ENCODE peak calls at places on chromosomes 12 and 14, in ten cellular contexts. One of them, this sample, is unnamed.

GRCh38 chr12:13255792-13256704 is 59.5 kb downstream of the EMP1 start:
- DNase-seq in stomach: peak
- DNase-seq in uterus: peak
- DNase-seq in suprapubic skin: peak
- DNase-seq in GM23248: peak
- DNase-seq in CD4-positive, alpha-beta T cell: peak
- DNase-seq in heart left ventricle: peak
- DNase-seq in effector memory CD4-positive, alpha-beta T cell: peak
- DNase-seq in dorsolateral prefrontal cortex: peak
- DNase-seq in esophagus squamous epithelium: peak
- DNase-seq in this sample: peak

GRCh38 chr12:117151195-117152031 is 38.9 kb downstream of the FBXO21 start:
- DNase-seq in stomach: peak
- DNase-seq in uterus: peak
- DNase-seq in suprapubic skin: peak
- DNase-seq in GM23248: peak
- DNase-seq in CD4-positive, alpha-beta T cell: no peak
- DNase-seq in heart left ventricle: peak
- DNase-seq in effector memory CD4-positive, alpha-beta T cell: no peak
- DNase-seq in dorsolateral prefrontal cortex: peak
- DNase-seq in esophagus squamous epithelium: no peak
- DNase-seq in this sample: peak

GRCh38 chr14:50875359-50876090 is 3.7 kb downstream of the ABHD12B start:
- DNase-seq in stomach: no peak
- DNase-seq in uterus: no peak
- DNase-seq in suprapubic skin: no peak
- DNase-seq in GM23248: peak
- DNase-seq in CD4-positive, alpha-beta T cell: peak
- DNase-seq in heart left ventricle: no peak
- DNase-seq in effector memory CD4-positive, alpha-beta T cell: peak
- DNase-seq in dorsolateral prefrontal cortex: no peak
- DNase-seq in esophagus squamous epithelium: no peak
- DNase-seq in this sample: no peak

GRCh38 chr12:82963961-82964360 is 277.3 kb downstream of the TMTC2 start:
- DNase-seq in stomach: no peak
- DNase-seq in uterus: no peak
- DNase-seq in suprapubic skin: no peak
- DNase-seq in GM23248: no peak
- DNase-seq in CD4-positive, alpha-beta T cell: no peak
- DNase-seq in heart left ventricle: no peak
- DNase-seq in effector memory CD4-positive, alpha-beta T cell: no peak
- DNase-seq in dorsolateral prefrontal cortex: no peak
- DNase-seq in esophagus squamous epithelium: no peak
- DNase-seq in this sample: no peak

GRCh38 chr12:49984476-49984890 is 11.7 kb downstream of the AQP6 start:
- DNase-seq in stomach: no peak
- DNase-seq in uterus: no peak
- DNase-seq in suprapubic skin: no peak
- DNase-seq in GM23248: no peak
- DNase-seq in CD4-positive, alpha-beta T cell: no peak
- DNase-seq in heart left ventricle: no peak
- DNase-seq in effector memory CD4-positive, alpha-beta T cell: no peak
- DNase-seq in dorsolateral prefrontal cortex: no peak
- DNase-seq in esophagus squamous epithelium: no peak
- DNase-seq in this sample: no peak

GRCh38 chr12:107759410-107759809 is 1.5 kb downstream of the PRDM4 start:
- DNase-seq in stomach: no peak
- DNase-seq in uterus: no peak
- DNase-seq in suprapubic skin: no peak
- DNase-seq in GM23248: peak
- DNase-seq in CD4-positive, alpha-beta T cell: no peak
- DNase-seq in heart left ventricle: no peak
- DNase-seq in effector memory CD4-positive, alpha-beta T cell: no peak
- DNase-seq in dorsolateral prefrontal cortex: no peak
- DNase-seq in esophagus squamous epithelium: no peak
- DNase-seq in this sample: no peak

GRCh38 chr14:23942587-23942986 is 11.0 kb upstream of the DHRS4 start:
- DNase-seq in stomach: no peak
- DNase-seq in uterus: no peak
- DNase-seq in suprapubic skin: no peak
- DNase-seq in GM23248: no peak
- DNase-seq in CD4-positive, alpha-beta T cell: no peak
- DNase-seq in heart left ventricle: no peak
- DNase-seq in effector memory CD4-positive, alpha-beta T cell: no peak
- DNase-seq in dorsolateral prefrontal cortex: no peak
- DNase-seq in esophagus squamous epithelium: no peak
- DNase-seq in this sample: no peak

GRCh38 chr14:26598672-26599131 is 869 bp upstream of the NOVA1 start:
- DNase-seq in stomach: no peak
- DNase-seq in uterus: no peak
- DNase-seq in suprapubic skin: no peak
- DNase-seq in GM23248: no peak
- DNase-seq in CD4-positive, alpha-beta T cell: no peak
- DNase-seq in heart left ventricle: no peak
- DNase-seq in effector memory CD4-positive, alpha-beta T cell: no peak
- DNase-seq in dorsolateral prefrontal cortex: no peak
- DNase-seq in esophagus squamous epithelium: no peak
- DNase-seq in this sample: no peak

GRCh38 chr12:77239617-77240016 is 174.2 kb upstream of the E2F7 start:
- DNase-seq in stomach: no peak
- DNase-seq in uterus: no peak
- DNase-seq in suprapubic skin: no peak
- DNase-seq in GM23248: no peak
- DNase-seq in CD4-positive, alpha-beta T cell: no peak
- DNase-seq in heart left ventricle: no peak
- DNase-seq in effector memory CD4-positive, alpha-beta T cell: no peak
- DNase-seq in dorsolateral prefrontal cortex: no peak
- DNase-seq in esophagus squamous epithelium: no peak
- DNase-seq in this sample: no peak
- H3K27ac ChIP-seq in stomach: no peak
- H3K27ac ChIP-seq in uterus: no peak
- H3K27ac ChIP-seq in suprapubic skin: no peak
- H3K27ac ChIP-seq in GM23248: no peak
- H3K27ac ChIP-seq in CD4-positive, alpha-beta T cell: no peak
- H3K27ac ChIP-seq in heart left ventricle: no peak
- H3K27ac ChIP-seq in effector memory CD4-positive, alpha-beta T cell: no peak
- H3K27ac ChIP-seq in dorsolateral prefrontal cortex: no peak
- H3K27ac ChIP-seq in esophagus squamous epithelium: no peak
- H3K27ac ChIP-seq in this sample: no peak

DNA sequence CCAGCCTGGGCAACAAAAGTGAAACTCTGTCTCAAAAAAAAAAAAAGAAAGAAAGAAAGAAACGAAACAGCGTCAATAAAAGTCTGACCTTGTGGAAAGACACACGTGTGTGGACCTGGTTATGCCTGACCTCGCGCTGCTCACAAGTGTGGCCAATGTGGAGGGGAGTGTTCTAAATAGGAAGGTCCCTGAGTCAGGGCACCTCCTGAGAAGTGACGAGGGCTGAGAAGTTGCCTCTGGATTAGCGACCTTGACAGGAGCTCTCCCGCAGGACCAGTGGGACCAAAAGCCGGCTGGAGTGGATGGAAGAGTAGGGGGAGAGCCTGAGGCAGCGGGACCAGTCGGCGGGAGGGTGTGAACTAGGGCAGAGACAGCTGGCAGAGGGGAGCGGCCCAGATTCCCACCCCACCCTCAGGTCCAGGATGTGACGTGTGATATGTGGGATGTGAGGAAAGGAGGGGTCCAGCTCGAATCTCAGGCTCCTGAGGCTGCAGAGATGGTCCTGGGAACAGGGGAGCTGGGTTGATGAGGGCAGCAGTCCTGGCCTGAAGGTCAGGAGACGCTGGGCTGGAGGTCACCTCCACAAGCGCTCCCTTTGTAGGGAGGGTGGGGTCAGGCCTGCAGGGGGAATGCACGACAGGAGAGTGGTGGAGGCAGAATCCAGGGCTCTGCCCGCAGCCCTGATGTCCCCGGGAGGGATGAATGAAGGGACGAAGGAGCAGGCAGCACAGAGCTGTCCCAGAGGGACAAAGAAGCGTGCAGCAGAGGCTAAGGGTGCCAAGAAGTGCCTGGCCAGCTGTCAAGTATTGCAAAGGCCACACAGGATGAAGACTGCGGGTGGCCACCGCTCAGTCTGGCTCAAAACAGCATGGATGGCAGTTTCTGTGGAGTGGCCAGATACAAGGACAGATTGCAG is 24.8 kb upstream of the GPR68 start:
- DNase-seq in stomach: no peak
- DNase-seq in uterus: no peak
- DNase-seq in suprapubic skin: no peak
- DNase-seq in GM23248: peak
- DNase-seq in CD4-positive, alpha-beta T cell: no peak
- DNase-seq in heart left ventricle: peak
- DNase-seq in effector memory CD4-positive, alpha-beta T cell: no peak
- DNase-seq in dorsolateral prefrontal cortex: no peak
- DNase-seq in esophagus squamous epithelium: no peak
- DNase-seq in this sample: no peak
- H3K27ac ChIP-seq in stomach: peak
- H3K27ac ChIP-seq in uterus: no peak
- H3K27ac ChIP-seq in suprapubic skin: no peak
- H3K27ac ChIP-seq in GM23248: no peak
- H3K27ac ChIP-seq in CD4-positive, alpha-beta T cell: peak
- H3K27ac ChIP-seq in heart left ventricle: no peak
- H3K27ac ChIP-seq in effector memory CD4-positive, alpha-beta T cell: no peak
- H3K27ac ChIP-seq in dorsolateral prefrontal cortex: no peak
- H3K27ac ChIP-seq in esophagus squamous epithelium: no peak
- H3K27ac ChIP-seq in this sample: no peak

DNA sequence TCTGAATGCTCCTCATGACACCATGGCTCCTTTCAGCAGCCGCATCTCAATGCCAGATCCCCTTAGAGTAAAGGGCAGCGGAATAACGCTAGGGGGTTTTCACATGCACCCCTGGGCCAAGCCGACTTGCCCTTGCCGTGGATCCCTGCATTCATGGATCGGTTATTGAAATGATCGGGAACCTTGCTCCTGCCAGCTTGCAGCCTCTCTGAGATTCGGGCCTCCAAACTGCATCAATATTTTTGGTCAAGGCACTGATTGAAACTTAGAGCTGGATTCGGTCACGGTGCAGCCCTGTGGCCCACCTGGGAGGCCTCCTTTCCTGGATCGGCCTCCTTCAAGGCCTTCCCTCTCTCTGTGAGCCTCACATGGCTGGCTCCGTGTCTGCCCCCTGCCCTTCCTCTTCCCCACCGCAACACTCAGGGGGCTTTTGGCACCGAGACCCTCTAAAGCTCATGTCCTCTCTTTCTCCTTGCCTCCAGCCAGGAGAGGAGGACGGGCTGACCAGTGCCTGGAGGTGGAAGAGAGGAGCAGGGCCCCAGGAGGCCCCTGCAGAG is 1.8 kb downstream of the PTPN6 start:
- DNase-seq in stomach: no peak
- DNase-seq in uterus: no peak
- DNase-seq in suprapubic skin: no peak
- DNase-seq in GM23248: no peak
- DNase-seq in CD4-positive, alpha-beta T cell: no peak
- DNase-seq in heart left ventricle: no peak
- DNase-seq in effector memory CD4-positive, alpha-beta T cell: no peak
- DNase-seq in dorsolateral prefrontal cortex: no peak
- DNase-seq in esophagus squamous epithelium: no peak
- DNase-seq in this sample: peak
- H3K27ac ChIP-seq in stomach: peak
- H3K27ac ChIP-seq in uterus: no peak
- H3K27ac ChIP-seq in suprapubic skin: peak
- H3K27ac ChIP-seq in GM23248: no peak
- H3K27ac ChIP-seq in CD4-positive, alpha-beta T cell: peak
- H3K27ac ChIP-seq in heart left ventricle: peak
- H3K27ac ChIP-seq in effector memory CD4-positive, alpha-beta T cell: peak
- H3K27ac ChIP-seq in dorsolateral prefrontal cortex: peak
- H3K27ac ChIP-seq in esophagus squamous epithelium: peak
- H3K27ac ChIP-seq in this sample: peak

GRCh38 chr12:120101182-120101581 is 15.4 kb downstream of the RAB35 start:
- DNase-seq in stomach: peak
- DNase-seq in uterus: peak
- DNase-seq in suprapubic skin: no peak
- DNase-seq in GM23248: no peak
- DNase-seq in CD4-positive, alpha-beta T cell: no peak
- DNase-seq in heart left ventricle: no peak
- DNase-seq in effector memory CD4-positive, alpha-beta T cell: no peak
- DNase-seq in dorsolateral prefrontal cortex: no peak
- DNase-seq in esophagus squamous epithelium: no peak
- DNase-seq in this sample: no peak

GRCh38 chr12:120103371-120103770 is 13.2 kb downstream of the RAB35 start:
- DNase-seq in stomach: no peak
- DNase-seq in uterus: no peak
- DNase-seq in suprapubic skin: no peak
- DNase-seq in GM23248: no peak
- DNase-seq in CD4-positive, alpha-beta T cell: no peak
- DNase-seq in heart left ventricle: no peak
- DNase-seq in effector memory CD4-positive, alpha-beta T cell: no peak
- DNase-seq in dorsolateral prefrontal cortex: no peak
- DNase-seq in esophagus squamous epithelium: no peak
- DNase-seq in this sample: no peak

GRCh38 chr12:120101617-120102016 is 14.9 kb downstream of the RAB35 start:
- DNase-seq in stomach: peak
- DNase-seq in uterus: no peak
- DNase-seq in suprapubic skin: no peak
- DNase-seq in GM23248: no peak
- DNase-seq in CD4-positive, alpha-beta T cell: no peak
- DNase-seq in heart left ventricle: no peak
- DNase-seq in effector memory CD4-positive, alpha-beta T cell: no peak
- DNase-seq in dorsolateral prefrontal cortex: no peak
- DNase-seq in esophagus squamous epithelium: no peak
- DNase-seq in this sample: no peak

GRCh38 chr12:120103044-120103338 is 13.6 kb downstream of the RAB35 start:
- DNase-seq in stomach: no peak
- DNase-seq in uterus: no peak
- DNase-seq in suprapubic skin: no peak
- DNase-seq in GM23248: no peak
- DNase-seq in CD4-positive, alpha-beta T cell: no peak
- DNase-seq in heart left ventricle: no peak
- DNase-seq in effector memory CD4-positive, alpha-beta T cell: no peak
- DNase-seq in dorsolateral prefrontal cortex: no peak
- DNase-seq in esophagus squamous epithelium: no peak
- DNase-seq in this sample: no peak

DNA sequence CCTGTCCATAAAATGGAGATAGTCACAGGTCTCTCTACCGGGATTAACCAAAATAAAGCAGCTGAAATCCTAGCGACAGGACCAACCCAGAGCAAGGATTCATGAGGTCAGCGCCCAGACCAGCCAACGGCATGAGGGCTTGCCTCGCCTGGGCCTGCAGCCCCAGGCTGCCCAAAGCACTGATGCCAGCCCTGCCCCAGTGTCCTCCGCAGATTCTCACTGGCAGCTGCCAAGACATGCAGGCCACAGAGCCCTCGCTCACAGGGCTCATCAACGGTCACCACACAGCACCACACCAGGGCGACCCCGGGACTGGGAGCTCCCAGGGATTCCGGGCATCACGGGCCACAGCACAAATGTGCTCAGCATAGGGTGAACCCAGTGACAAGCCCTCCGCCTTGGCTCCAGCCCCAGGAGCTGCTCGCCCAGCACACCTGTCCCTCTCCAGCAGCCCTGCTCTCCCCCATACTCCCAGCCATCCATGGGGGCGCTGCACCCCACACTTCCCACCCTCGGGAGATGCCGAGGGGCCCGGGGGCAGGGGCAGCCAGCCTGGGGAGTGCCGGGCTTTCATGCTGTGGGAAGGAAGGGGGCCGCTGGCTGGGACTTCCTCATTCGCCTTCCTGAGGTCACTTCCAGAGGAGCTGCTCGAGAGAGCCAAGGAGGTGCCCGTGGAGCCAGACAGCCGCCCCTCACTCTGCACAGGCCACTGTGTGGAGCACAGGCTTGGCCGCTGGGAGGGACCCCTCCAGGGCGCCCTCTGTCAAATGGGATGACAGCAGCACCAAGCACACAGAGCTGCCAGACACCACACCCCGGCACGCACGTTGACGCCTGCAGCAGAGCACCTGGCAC is 14.1 kb downstream of the RAB35 start:
- DNase-seq in stomach: no peak
- DNase-seq in uterus: no peak
- DNase-seq in suprapubic skin: no peak
- DNase-seq in GM23248: no peak
- DNase-seq in CD4-positive, alpha-beta T cell: no peak
- DNase-seq in heart left ventricle: no peak
- DNase-seq in effector memory CD4-positive, alpha-beta T cell: no peak
- DNase-seq in dorsolateral prefrontal cortex: no peak
- DNase-seq in esophagus squamous epithelium: no peak
- DNase-seq in this sample: no peak
- H3K27ac ChIP-seq in stomach: peak
- H3K27ac ChIP-seq in uterus: peak
- H3K27ac ChIP-seq in suprapubic skin: peak
- H3K27ac ChIP-seq in GM23248: no peak
- H3K27ac ChIP-seq in CD4-positive, alpha-beta T cell: peak
- H3K27ac ChIP-seq in heart left ventricle: no peak
- H3K27ac ChIP-seq in effector memory CD4-positive, alpha-beta T cell: peak
- H3K27ac ChIP-seq in dorsolateral prefrontal cortex: peak
- H3K27ac ChIP-seq in esophagus squamous epithelium: peak
- H3K27ac ChIP-seq in this sample: peak

This sample was measured in left ventricle myocardium inferior.